ENCODE peak calls at places on chromosomes 1 and 21, in nine cellular contexts. One of them, this sample, is unnamed.

GRCh38 chr1:147272042-147272441 is 29.6 kb downstream of the CHD1L start:
- DNase-seq in endodermal cell: no peak
- DNase-seq in heart left ventricle: no peak
- DNase-seq in ovary: no peak
- DNase-seq in pancreas: no peak
- DNase-seq in uterus: no peak
- DNase-seq in fibroblast of mammary gland: no peak
- DNase-seq in GM10248: no peak
- DNase-seq in CD8-positive, alpha-beta T cell: no peak
- DNase-seq in this sample: no peak

GRCh38 chr1:119885903-119886783 is 10.2 kb downstream of the ADAM30 start:
- DNase-seq in endodermal cell: peak
- DNase-seq in ovary: peak
- DNase-seq in fibroblast of mammary gland: peak
- DNase-seq in CD8-positive, alpha-beta T cell: no peak
- DNase-seq in GM10248: peak
- DNase-seq in heart left ventricle: peak
- DNase-seq in uterus: peak
- DNase-seq in pancreas: peak
- DNase-seq in this sample: peak

GRCh38 chr1:112033422-112034120 is 44.1 kb upstream of the KCND3 start:
- DNase-seq in endodermal cell: no peak
- DNase-seq in heart left ventricle: no peak
- DNase-seq in fibroblast of mammary gland: no peak
- DNase-seq in CD8-positive, alpha-beta T cell: no peak
- DNase-seq in ovary: no peak
- DNase-seq in uterus: no peak
- DNase-seq in pancreas: no peak
- DNase-seq in GM10248: no peak
- DNase-seq in this sample: no peak

GRCh38 chr1:168689726-168690602 is 39.0 kb downstream of the DPT start:
- DNase-seq in heart left ventricle: no peak
- DNase-seq in ovary: no peak
- DNase-seq in uterus: no peak
- DNase-seq in GM10248: no peak
- DNase-seq in pancreas: peak
- DNase-seq in fibroblast of mammary gland: peak
- DNase-seq in endodermal cell: no peak
- DNase-seq in CD8-positive, alpha-beta T cell: no peak
- DNase-seq in this sample: no peak

GRCh38 chr1:151164732-151165280 is 896 bp downstream of the LYSMD1 start:
- DNase-seq in heart left ventricle: no peak
- DNase-seq in fibroblast of mammary gland: peak
- DNase-seq in CD8-positive, alpha-beta T cell: no peak
- DNase-seq in pancreas: no peak
- DNase-seq in endodermal cell: peak
- DNase-seq in ovary: no peak
- DNase-seq in uterus: no peak
- DNase-seq in GM10248: no peak
- DNase-seq in this sample: no peak

GRCh38 chr1:231684333-231685244 is 58.0 kb downstream of the DISC1 start:
- DNase-seq in ovary: no peak
- DNase-seq in endodermal cell: no peak
- DNase-seq in CD8-positive, alpha-beta T cell: no peak
- DNase-seq in uterus: no peak
- DNase-seq in pancreas: no peak
- DNase-seq in GM10248: no peak
- DNase-seq in heart left ventricle: no peak
- DNase-seq in fibroblast of mammary gland: no peak
- DNase-seq in this sample: no peak

GRCh38 chr1:232486454-232487202 is 143.3 kb downstream of the SIPA1L2 start:
- DNase-seq in pancreas: no peak
- DNase-seq in endodermal cell: no peak
- DNase-seq in heart left ventricle: no peak
- DNase-seq in fibroblast of mammary gland: no peak
- DNase-seq in GM10248: no peak
- DNase-seq in CD8-positive, alpha-beta T cell: no peak
- DNase-seq in ovary: no peak
- DNase-seq in uterus: no peak
- DNase-seq in this sample: no peak

GRCh38 chr1:236345728-236346127 is 48.4 kb upstream of the EDARADD start:
- DNase-seq in CD8-positive, alpha-beta T cell: no peak
- DNase-seq in endodermal cell: peak
- DNase-seq in fibroblast of mammary gland: no peak
- DNase-seq in GM10248: no peak
- DNase-seq in uterus: no peak
- DNase-seq in pancreas: no peak
- DNase-seq in heart left ventricle: no peak
- DNase-seq in ovary: no peak
- DNase-seq in this sample: peak

GRCh38 chr1:211019266-211019665 is 114.7 kb downstream of the KCNH1 start:
- DNase-seq in heart left ventricle: no peak
- DNase-seq in CD8-positive, alpha-beta T cell: no peak
- DNase-seq in pancreas: no peak
- DNase-seq in ovary: no peak
- DNase-seq in GM10248: no peak
- DNase-seq in fibroblast of mammary gland: no peak
- DNase-seq in uterus: no peak
- DNase-seq in endodermal cell: no peak
- DNase-seq in this sample: no peak

GRCh38 chr21:17461014-17461413 is 51.8 kb upstream of the CXADR start:
- DNase-seq in GM10248: no peak
- DNase-seq in fibroblast of mammary gland: peak
- DNase-seq in heart left ventricle: peak
- DNase-seq in uterus: peak
- DNase-seq in pancreas: peak
- DNase-seq in endodermal cell: no peak
- DNase-seq in CD8-positive, alpha-beta T cell: no peak
- DNase-seq in ovary: peak
- DNase-seq in this sample: no peak

GRCh38 chr1:167114725-167115124 is 20.9 kb downstream of the STYXL2 start:
- DNase-seq in CD8-positive, alpha-beta T cell: no peak
- DNase-seq in endodermal cell: no peak
- DNase-seq in uterus: no peak
- DNase-seq in heart left ventricle: no peak
- DNase-seq in pancreas: no peak
- DNase-seq in GM10248: no peak
- DNase-seq in fibroblast of mammary gland: no peak
- DNase-seq in ovary: no peak
- DNase-seq in this sample: no peak

GRCh38 chr1:246728311-246728710 is 4.1 kb downstream of the SCCPDH start:
- DNase-seq in pancreas: no peak
- DNase-seq in ovary: no peak
- DNase-seq in heart left ventricle: no peak
- DNase-seq in uterus: no peak
- DNase-seq in CD8-positive, alpha-beta T cell: no peak
- DNase-seq in endodermal cell: no peak
- DNase-seq in GM10248: no peak
- DNase-seq in fibroblast of mammary gland: no peak
- DNase-seq in this sample: no peak

GRCh38 chr1:156961709-156962108 is 41.3 kb downstream of the LRRC71 start:
- DNase-seq in ovary: no peak
- DNase-seq in heart left ventricle: no peak
- DNase-seq in endodermal cell: no peak
- DNase-seq in CD8-positive, alpha-beta T cell: no peak
- DNase-seq in uterus: no peak
- DNase-seq in GM10248: no peak
- DNase-seq in fibroblast of mammary gland: no peak
- DNase-seq in pancreas: no peak
- DNase-seq in this sample: no peak

GRCh38 chr21:31983120-31983519 is 110.3 kb downstream of the HUNK start:
- DNase-seq in GM10248: no peak
- DNase-seq in heart left ventricle: no peak
- DNase-seq in pancreas: peak
- DNase-seq in fibroblast of mammary gland: no peak
- DNase-seq in endodermal cell: no peak
- DNase-seq in uterus: no peak
- DNase-seq in ovary: no peak
- DNase-seq in CD8-positive, alpha-beta T cell: no peak
- DNase-seq in this sample: no peak

GRCh38 chr1:202004711-202005110 is 5.7 kb upstream of the ELF3 start:
- DNase-seq in CD8-positive, alpha-beta T cell: no peak
- DNase-seq in fibroblast of mammary gland: no peak
- DNase-seq in heart left ventricle: no peak
- DNase-seq in ovary: no peak
- DNase-seq in pancreas: no peak
- DNase-seq in GM10248: no peak
- DNase-seq in endodermal cell: no peak
- DNase-seq in uterus: no peak
- DNase-seq in this sample: no peak

GRCh38 chr1:248821101-248821500 is 4.6 kb downstream of the SH3BP5L start:
- DNase-seq in pancreas: peak
- DNase-seq in endodermal cell: no peak
- DNase-seq in ovary: no peak
- DNase-seq in uterus: no peak
- DNase-seq in GM10248: no peak
- DNase-seq in heart left ventricle: no peak
- DNase-seq in CD8-positive, alpha-beta T cell: no peak
- DNase-seq in fibroblast of mammary gland: peak
- DNase-seq in this sample: peak

GRCh38 chr1:48214820-48215219 is 7.7 kb upstream of the SLC5A9 start:
- DNase-seq in heart left ventricle: no peak
- DNase-seq in GM10248: no peak
- DNase-seq in pancreas: peak
- DNase-seq in uterus: no peak
- DNase-seq in fibroblast of mammary gland: no peak
- DNase-seq in endodermal cell: peak
- DNase-seq in ovary: no peak
- DNase-seq in CD8-positive, alpha-beta T cell: no peak
- DNase-seq in this sample: no peak

GRCh38 chr1:173418107-173418985 is 58.8 kb upstream of the PRDX6 start:
- DNase-seq in ovary: no peak
- DNase-seq in uterus: no peak
- DNase-seq in GM10248: no peak
- DNase-seq in heart left ventricle: no peak
- DNase-seq in endodermal cell: no peak
- DNase-seq in CD8-positive, alpha-beta T cell: no peak
- DNase-seq in pancreas: no peak
- DNase-seq in fibroblast of mammary gland: peak
- DNase-seq in this sample: no peak

GRCh38 chr1:112674986-112675727 is 698 bp downstream of the MOV10 start:
- DNase-seq in endodermal cell: peak
- DNase-seq in ovary: peak
- DNase-seq in uterus: peak
- DNase-seq in pancreas: peak
- DNase-seq in GM10248: peak
- DNase-seq in CD8-positive, alpha-beta T cell: no peak
- DNase-seq in heart left ventricle: peak
- DNase-seq in fibroblast of mammary gland: peak
- DNase-seq in this sample: peak

GRCh38 chr1:6099787-6100765 is 54.4 kb downstream of the KCNAB2 start:
- DNase-seq in heart left ventricle: peak
- DNase-seq in endodermal cell: no peak
- DNase-seq in uterus: no peak
- DNase-seq in pancreas: no peak
- DNase-seq in fibroblast of mammary gland: no peak
- DNase-seq in ovary: no peak
- DNase-seq in CD8-positive, alpha-beta T cell: no peak
- DNase-seq in GM10248: no peak
- DNase-seq in this sample: no peak

DNA sequence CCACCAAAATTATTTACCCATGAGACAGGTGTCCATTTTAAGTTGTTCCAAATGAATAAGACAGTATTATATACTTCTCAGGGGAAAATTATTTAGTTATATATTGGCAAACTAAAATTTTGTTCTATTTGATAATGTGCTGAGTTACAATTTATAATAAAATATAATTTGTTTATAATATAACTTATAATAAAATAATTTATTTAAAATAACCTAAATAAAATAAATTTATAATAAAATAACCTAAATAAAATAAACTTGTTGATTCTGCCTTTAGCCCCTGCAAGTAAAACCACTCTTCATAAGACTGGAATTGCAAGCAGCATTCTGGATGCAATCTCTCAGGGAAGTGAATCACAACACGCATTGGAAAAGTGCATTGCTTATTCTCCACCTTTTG is 69.6 kb downstream of the RAVER2 start:
- DNase-seq in heart left ventricle: no peak
- DNase-seq in GM10248: no peak
- DNase-seq in uterus: no peak
- DNase-seq in CD8-positive, alpha-beta T cell: no peak
- DNase-seq in pancreas: no peak
- DNase-seq in ovary: no peak
- DNase-seq in endodermal cell: no peak
- DNase-seq in fibroblast of mammary gland: no peak
- DNase-seq in this sample: no peak
- TF ChIP-seq CTCF in heart left ventricle: no peak
- TF ChIP-seq CTCF in GM10248: no peak
- TF ChIP-seq CTCF in uterus: no peak
- TF ChIP-seq CTCF in CD8-positive, alpha-beta T cell: no peak
- TF ChIP-seq CTCF in pancreas: no peak
- TF ChIP-seq CTCF in ovary: no peak
- TF ChIP-seq CTCF in endodermal cell: no peak
- TF ChIP-seq CTCF in fibroblast of mammary gland: no peak
- TF ChIP-seq CTCF in this sample: no peak

GRCh38 chr1:24643362-24644346 is 552 bp downstream of the SRRM1 start:
- DNase-seq in fibroblast of mammary gland: no peak
- DNase-seq in uterus: no peak
- DNase-seq in GM10248: peak
- DNase-seq in ovary: no peak
- DNase-seq in endodermal cell: peak
- DNase-seq in heart left ventricle: no peak
- DNase-seq in CD8-positive, alpha-beta T cell: peak
- DNase-seq in pancreas: no peak
- DNase-seq in this sample: peak
- TF ChIP-seq CTCF in fibroblast of mammary gland: no peak
- TF ChIP-seq CTCF in uterus: no peak
- TF ChIP-seq CTCF in GM10248: no peak
- TF ChIP-seq CTCF in ovary: no peak
- TF ChIP-seq CTCF in endodermal cell: no peak
- TF ChIP-seq CTCF in heart left ventricle: no peak
- TF ChIP-seq CTCF in CD8-positive, alpha-beta T cell: no peak
- TF ChIP-seq CTCF in pancreas: no peak
- TF ChIP-seq CTCF in this sample: no peak

GRCh38 chr1:18949689-18950414 is 6.6 kb downstream of the IFFO2 start:
- DNase-seq in fibroblast of mammary gland: peak
- DNase-seq in GM10248: peak
- DNase-seq in CD8-positive, alpha-beta T cell: no peak
- DNase-seq in ovary: peak
- DNase-seq in heart left ventricle: no peak
- DNase-seq in uterus: peak
- DNase-seq in endodermal cell: peak
- DNase-seq in pancreas: no peak
- DNase-seq in this sample: peak
- TF ChIP-seq CTCF in fibroblast of mammary gland: peak
- TF ChIP-seq CTCF in GM10248: peak
- TF ChIP-seq CTCF in CD8-positive, alpha-beta T cell: no peak
- TF ChIP-seq CTCF in ovary: no peak
- TF ChIP-seq CTCF in heart left ventricle: peak
- TF ChIP-seq CTCF in uterus: no peak
- TF ChIP-seq CTCF in endodermal cell: peak
- TF ChIP-seq CTCF in pancreas: no peak
- TF ChIP-seq CTCF in this sample: no peak

DNA sequence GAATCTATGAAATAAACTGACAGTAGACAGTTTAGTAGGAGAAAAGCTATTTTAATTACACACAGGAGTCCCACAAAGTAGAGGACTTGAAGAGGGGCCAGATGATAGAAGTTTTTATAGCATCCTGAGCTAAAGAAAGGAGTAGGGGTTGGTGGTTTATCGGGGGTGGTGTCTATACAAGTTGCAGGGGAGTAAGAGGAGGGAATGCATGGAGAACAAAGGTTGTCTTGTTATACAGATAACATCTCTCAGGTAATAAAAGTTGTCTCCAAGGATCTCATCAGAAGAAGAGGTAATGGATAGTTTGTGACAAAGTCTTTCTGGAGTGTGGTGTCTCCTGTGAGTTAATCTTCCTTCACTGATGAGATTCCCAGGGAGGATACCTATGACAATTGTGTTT is 23.4 kb upstream of the NUF2 start:
- DNase-seq in fibroblast of mammary gland: no peak
- DNase-seq in GM10248: no peak
- DNase-seq in ovary: no peak
- DNase-seq in pancreas: no peak
- DNase-seq in heart left ventricle: no peak
- DNase-seq in uterus: no peak
- DNase-seq in endodermal cell: no peak
- DNase-seq in CD8-positive, alpha-beta T cell: no peak
- DNase-seq in this sample: no peak
- TF ChIP-seq CTCF in fibroblast of mammary gland: no peak
- TF ChIP-seq CTCF in GM10248: no peak
- TF ChIP-seq CTCF in ovary: no peak
- TF ChIP-seq CTCF in pancreas: no peak
- TF ChIP-seq CTCF in heart left ventricle: no peak
- TF ChIP-seq CTCF in uterus: no peak
- TF ChIP-seq CTCF in endodermal cell: no peak
- TF ChIP-seq CTCF in CD8-positive, alpha-beta T cell: no peak
- TF ChIP-seq CTCF in this sample: no peak

This sample was measured in endothelial cell.